ENCODE peak calls at places on chromosomes 4 and X, in four cellular contexts. One of them, this sample, is unnamed.

GRCh38 chr4:4673070-4673469 is 131.2 kb upstream of the STX18 start:
- DNase-seq in iPS DF 6.9: peak; percentile 95
- DNase-seq in AG04450: no peak
- DNase-seq in H9: peak; percentile 97
- DNase-seq in this sample: no peak

GRCh38 chr4:170089743-170090666 is at the start of gene AADAT:
- DNase-seq in H9: peak; percentile 87
- DNase-seq in iPS DF 6.9: peak; percentile 73
- DNase-seq in AG04450: peak; percentile 41
- DNase-seq in this sample: peak; percentile 61

GRCh38 chr4:15963001-15963451 is at the start of gene FGFBP2:
- DNase-seq in iPS DF 6.9: no peak
- DNase-seq in AG04450: no peak
- DNase-seq in H9: peak; percentile 79
- DNase-seq in this sample: no peak

GRCh38 chr4:61160484-61160883 is 39.6 kb upstream of the ADGRL3 start:
- DNase-seq in iPS DF 6.9: no peak
- DNase-seq in H9: no peak
- DNase-seq in AG04450: no peak
- DNase-seq in this sample: no peak

GRCh38 chr4:55781809-55782208 is 37.8 kb upstream of the EXOC1L start:
- DNase-seq in AG04450: no peak
- DNase-seq in H9: no peak
- DNase-seq in iPS DF 6.9: no peak
- DNase-seq in this sample: no peak

GRCh38 chr4:1402516-1403101 is 3.6 kb downstream of the NKX1-1 start:
- DNase-seq in iPS DF 6.9: no peak
- DNase-seq in AG04450: no peak
- DNase-seq in H9: peak; percentile 34
- DNase-seq in this sample: no peak

GRCh38 chrX:135383249-135383648 is 38.5 kb upstream of the SMIM10L2A start:
- DNase-seq in iPS DF 6.9: no peak
- DNase-seq in H9: no peak
- DNase-seq in AG04450: no peak
- DNase-seq in this sample: no peak

GRCh38 chr4:140153419-140153743 is 603 bp downstream of the MAML3 start:
- DNase-seq in AG04450: no peak
- DNase-seq in iPS DF 6.9: no peak
- DNase-seq in H9: no peak
- DNase-seq in this sample: no peak

GRCh38 chr4:83535520-83535944 is 376 bp upstream of the GPAT3 start:
- DNase-seq in AG04450: peak; percentile 65
- DNase-seq in iPS DF 6.9: no peak
- DNase-seq in H9: peak; percentile 50
- DNase-seq in this sample: peak; percentile 82

GRCh38 chrX:17038277-17038676 is 91.8 kb downstream of the REPS2 start:
- DNase-seq in AG04450: no peak
- DNase-seq in iPS DF 6.9: no peak
- DNase-seq in H9: no peak
- DNase-seq in this sample: no peak
- H3K27me3 ChIP-seq in AG04450: peaks cover 2% of the 10 kb centered on the region
- H3K27me3 ChIP-seq in iPS DF 6.9: no peaks in the 10 kb centered on the region
- H3K27me3 ChIP-seq in H9: no peaks in the 10 kb centered on the region
- H3K27me3 ChIP-seq in this sample: no peaks in the 10 kb centered on the region

GRCh38 chr4:166290426-166290825 is 417.4 kb downstream of the TLL1 start:
- DNase-seq in H9: no peak
- DNase-seq in AG04450: no peak
- DNase-seq in iPS DF 6.9: no peak
- DNase-seq in this sample: no peak
- H3K9me3 ChIP-seq in H9: no peaks in the 10 kb centered on the region
- H3K9me3 ChIP-seq in AG04450: peaks cover 2% of the 10 kb centered on the region
- H3K9me3 ChIP-seq in iPS DF 6.9: no peaks in the 10 kb centered on the region
- H3K9me3 ChIP-seq in this sample: no peaks in the 10 kb centered on the region

GRCh38 chr4:133136833-133137232 is 12.3 kb upstream of the PCDH10 start:
- DNase-seq in iPS DF 6.9: no peak
- DNase-seq in AG04450: no peak
- DNase-seq in H9: no peak
- DNase-seq in this sample: no peak
- H3K27me3 ChIP-seq in iPS DF 6.9: no peaks in the 10 kb centered on the region
- H3K27me3 ChIP-seq in AG04450: no peaks in the 10 kb centered on the region
- H3K27me3 ChIP-seq in H9: no peaks in the 10 kb centered on the region
- H3K27me3 ChIP-seq in this sample: peaks cover 2% of the 10 kb centered on the region

GRCh38 chr4:95537967-95538485 is 10.7 kb downstream of the UNC5C start:
- DNase-seq in iPS DF 6.9: no peak
- DNase-seq in AG04450: no peak
- DNase-seq in H9: no peak
- DNase-seq in this sample: no peak

GRCh38 chr4:95539056-95539455 is 9.7 kb downstream of the UNC5C start:
- DNase-seq in H9: no peak
- DNase-seq in AG04450: no peak
- DNase-seq in iPS DF 6.9: no peak
- DNase-seq in this sample: no peak

GRCh38 chr4:95541889-95542607 is 6.7 kb downstream of the UNC5C start:
- DNase-seq in H9: no peak
- DNase-seq in AG04450: no peak
- DNase-seq in iPS DF 6.9: no peak
- DNase-seq in this sample: no peak

GRCh38 chr4:95540227-95540626 is 8.5 kb downstream of the UNC5C start:
- DNase-seq in H9: no peak
- DNase-seq in iPS DF 6.9: no peak
- DNase-seq in AG04450: no peak
- DNase-seq in this sample: no peak

GRCh38 chr4:95541094-95541493 is 7.7 kb downstream of the UNC5C start:
- DNase-seq in H9: no peak
- DNase-seq in iPS DF 6.9: no peak
- DNase-seq in AG04450: no peak
- DNase-seq in this sample: no peak
- H3K9me3 ChIP-seq in H9: no peaks in the 10 kb centered on the region
- H3K9me3 ChIP-seq in iPS DF 6.9: no peaks in the 10 kb centered on the region
- H3K9me3 ChIP-seq in AG04450: no peaks in the 10 kb centered on the region
- H3K9me3 ChIP-seq in this sample: no peaks in the 10 kb centered on the region

GRCh38 chr4:30718021-30718888 is 1.9 kb upstream of the PCDH7 start:
- DNase-seq in iPS DF 6.9: no peak
- DNase-seq in AG04450: no peak
- DNase-seq in H9: peak; percentile 65
- DNase-seq in this sample: no peak
- H3K27me3 ChIP-seq in iPS DF 6.9: peaks cover 15% of the 10 kb centered on the region
- H3K27me3 ChIP-seq in AG04450: no peaks in the 10 kb centered on the region
- H3K27me3 ChIP-seq in H9: peaks cover 16% of the 10 kb centered on the region
- H3K27me3 ChIP-seq in this sample: peaks cover 57% of the 10 kb centered on the region

DNA sequence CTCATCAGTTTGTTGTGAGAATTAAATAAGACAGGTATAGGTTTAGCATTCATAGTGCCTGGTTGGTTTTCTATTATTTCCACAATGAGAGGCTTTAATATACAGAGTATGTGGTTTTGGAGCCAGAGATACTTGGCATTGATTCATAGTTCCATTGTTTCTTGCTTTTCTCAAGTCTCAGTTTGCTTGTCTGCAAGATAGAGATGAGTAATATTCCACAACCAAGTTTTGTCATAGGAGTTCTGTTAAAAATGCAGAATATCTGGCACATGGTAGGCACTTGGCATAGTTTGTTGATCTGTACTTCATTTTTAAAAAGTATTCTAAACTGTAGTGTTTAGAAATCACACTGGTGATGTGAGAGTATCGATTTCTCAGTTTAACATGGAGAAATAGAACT is 37.5 kb upstream of the EDA2R start:
- DNase-seq in H9: no peak
- DNase-seq in AG04450: no peak
- DNase-seq in iPS DF 6.9: no peak
- DNase-seq in this sample: no peak
- H3K9me3 ChIP-seq in H9: peaks cover 28% of the 10 kb centered on the region
- H3K9me3 ChIP-seq in AG04450: no peaks in the 10 kb centered on the region
- H3K9me3 ChIP-seq in iPS DF 6.9: no peaks in the 10 kb centered on the region
- H3K9me3 ChIP-seq in this sample: no peaks in the 10 kb centered on the region

GRCh38 chr4:8724436-8725070 is 132.0 kb downstream of the CPZ start:
- DNase-seq in H9: peak; percentile 22
- DNase-seq in AG04450: no peak
- DNase-seq in iPS DF 6.9: no peak
- DNase-seq in this sample: no peak

GRCh38 chr4:8725071-8725841 is 132.7 kb downstream of the CPZ start:
- DNase-seq in iPS DF 6.9: no peak
- DNase-seq in H9: peak; percentile 47
- DNase-seq in AG04450: no peak
- DNase-seq in this sample: peak; percentile 5

GRCh38 chr4:8721621-8722020 is 129.1 kb downstream of the CPZ start:
- DNase-seq in iPS DF 6.9: no peak
- DNase-seq in H9: no peak
- DNase-seq in AG04450: no peak
- DNase-seq in this sample: no peak

GRCh38 chr4:8722556-8722955 is 130.0 kb downstream of the CPZ start:
- DNase-seq in AG04450: no peak
- DNase-seq in iPS DF 6.9: no peak
- DNase-seq in H9: no peak
- DNase-seq in this sample: no peak

DNA sequence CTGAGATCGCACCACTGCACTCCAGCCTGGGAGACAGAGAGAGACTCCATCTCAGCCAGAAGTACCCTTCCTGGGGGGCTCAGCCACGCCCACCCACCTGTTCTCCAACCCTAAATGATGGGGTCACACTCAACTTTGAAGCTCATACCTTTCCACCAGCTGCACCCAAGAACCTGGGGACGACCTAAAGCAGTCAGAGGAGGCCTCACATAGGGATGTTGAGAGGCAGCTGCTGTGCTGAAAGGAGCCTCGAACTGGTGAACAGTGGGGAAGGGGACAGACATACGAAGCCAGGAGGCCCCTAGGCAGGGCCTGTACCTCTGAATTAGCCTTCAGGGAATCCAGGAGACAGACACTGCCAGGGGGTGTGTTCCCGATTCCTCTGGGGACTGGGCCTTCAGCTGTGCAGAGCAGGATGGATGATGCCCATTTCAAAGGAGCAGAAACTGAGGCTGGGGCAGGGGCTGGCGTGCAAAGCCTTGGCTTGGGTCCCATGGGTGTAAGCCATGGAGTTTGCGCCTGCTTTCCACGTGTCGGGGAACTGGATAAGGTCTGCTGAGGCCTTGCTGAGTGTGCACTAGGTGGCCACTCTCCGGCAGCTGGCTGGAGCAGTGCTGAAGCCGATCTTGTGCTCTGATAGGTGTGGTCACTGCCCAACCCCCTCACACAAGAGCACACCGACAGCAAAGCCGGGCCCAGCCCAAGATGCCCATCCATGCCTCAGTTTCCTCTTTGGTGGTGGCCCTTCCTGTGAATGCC is 130.8 kb downstream of the CPZ start:
- DNase-seq in AG04450: no peak
- DNase-seq in H9: peak; percentile 26
- DNase-seq in iPS DF 6.9: no peak
- DNase-seq in this sample: no peak
- H3K27me3 ChIP-seq in AG04450: peaks cover 6% of the 10 kb centered on the region
- H3K27me3 ChIP-seq in H9: no peaks in the 10 kb centered on the region
- H3K27me3 ChIP-seq in iPS DF 6.9: no peaks in the 10 kb centered on the region
- H3K27me3 ChIP-seq in this sample: peaks cover 19% of the 10 kb centered on the region

GRCh38 chr4:141999446-142000143 is 363.2 kb downstream of the IL15 start:
- DNase-seq in iPS DF 6.9: no peak
- DNase-seq in H9: no peak
- DNase-seq in AG04450: no peak
- DNase-seq in this sample: no peak

GRCh38 chr4:142009751-142010150 is 373.4 kb downstream of the IL15 start:
- DNase-seq in AG04450: no peak
- DNase-seq in H9: no peak
- DNase-seq in iPS DF 6.9: no peak
- DNase-seq in this sample: no peak

DNA sequence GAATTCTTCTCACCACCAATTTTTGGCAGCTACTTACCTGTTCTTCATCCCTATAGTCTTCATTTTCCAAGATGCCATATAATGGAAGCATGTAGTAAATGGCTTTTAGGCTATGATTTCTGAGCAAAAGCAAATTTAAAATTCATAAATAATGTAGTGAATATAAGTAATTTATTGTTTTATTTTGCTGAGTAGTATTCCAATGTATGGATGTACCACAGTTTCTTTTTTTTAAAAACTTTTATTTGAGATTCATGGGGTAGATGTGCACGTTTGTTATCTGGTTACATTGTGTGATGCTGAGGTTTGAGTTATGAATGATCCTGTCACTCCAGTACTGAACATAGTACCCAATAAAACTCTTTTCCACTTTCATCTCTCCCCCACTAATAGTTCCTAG is 369.1 kb downstream of the IL15 start:
- DNase-seq in AG04450: no peak
- DNase-seq in iPS DF 6.9: no peak
- DNase-seq in H9: no peak
- DNase-seq in this sample: no peak
- H3K9me3 ChIP-seq in AG04450: no peaks in the 10 kb centered on the region
- H3K9me3 ChIP-seq in iPS DF 6.9: no peaks in the 10 kb centered on the region
- H3K9me3 ChIP-seq in H9: no peaks in the 10 kb centered on the region
- H3K9me3 ChIP-seq in this sample: no peaks in the 10 kb centered on the region